ENCODE peak calls at places on chromosome 21, in ten cellular contexts. B, X, L, Y, D, N, H, I, F and U are unnamed samples.

GRCh38 chr21:25240974-25241373 is 366.3 kb downstream of the MRPL39 start:
- DNase-seq in B (no peak), I (no peak), H (no peak), Y (no peak), D (no peak), N (no peak), L (no peak), F (no peak), X (no peak), U (no peak)

GRCh38 chr21:46056450-46056903 is 41.4 kb upstream of the COL6A2 start:
- DNase-seq in Y (no peak), B (no peak), H (peak; percentile 93), X (no peak), L (peak; percentile 82), I (no peak), D (no peak), N (no peak), F (peak; percentile 88), U (no peak)

GRCh38 chr21:33871171-33871570 is 44.4 kb downstream of the ATP5PO start:
- DNase-seq in Y (no peak), F (no peak), D (no peak), B (no peak), N (no peak), I (no peak), L (peak; percentile 19), H (no peak), X (no peak), U (no peak)

GRCh38 chr21:28884481-28884880 is 108.2 kb downstream of the LTN1 start:
- DNase-seq in H (no peak), N (no peak), F (peak; percentile 25), Y (no peak), B (no peak), L (no peak), X (no peak), D (no peak), I (no peak), U (no peak)

GRCh38 chr21:46117586-46118304 is 19.8 kb downstream of the COL6A2 start:
- DNase-seq in B (no peak), D (no peak), Y (no peak), N (no peak), I (no peak), L (no peak), H (peak; percentile 25), X (no peak), F (no peak), U (no peak)

GRCh38 chr21:35395728-35396127 is 346.6 kb upstream of the RUNX1 start:
- DNase-seq in F (no peak), H (no peak), I (no peak), N (no peak), D (no peak), B (no peak), Y (no peak), X (no peak), L (no peak), U (no peak)

GRCh38 chr21:32770514-32771133 is 931 bp downstream of the PAXBP1 start:
- DNase-seq in B (no peak), D (no peak), N (no peak), Y (no peak), H (peak; percentile 34), F (peak; percentile 46), L (peak; percentile 33), X (no peak), I (no peak), U (no peak)

GRCh38 chr21:38148046-38148445 is 108.7 kb upstream of the KCNJ15 start:
- DNase-seq in I (no peak), F (no peak), N (no peak), L (no peak), D (no peak), B (no peak), X (no peak), H (no peak), Y (no peak), U (no peak)

GRCh38 chr21:39181205-39181818 is 1.9 kb downstream of the PSMG1 start:
- DNase-seq in Y (no peak), H (no peak), N (no peak), D (no peak), L (no peak), I (no peak), X (no peak), B (no peak), F (no peak), U (no peak)

GRCh38 chr21:28944296-28944695 is 48.4 kb downstream of the LTN1 start:
- DNase-seq in L (no peak), Y (no peak), N (no peak), D (no peak), H (no peak), I (no peak), F (peak; percentile 42), B (no peak), X (no peak), U (no peak)

GRCh38 chr21:32308696-32309095 is 10.0 kb downstream of the MRAP start:
- DNase-seq in X (no peak), B (no peak), I (no peak), N (no peak), L (no peak), Y (no peak), H (no peak), D (no peak), F (no peak), U (no peak)

GRCh38 chr21:40769231-40769630 is 77.7 kb downstream of the DSCAM start:
- DNase-seq in L (no peak), N (no peak), X (no peak), B (no peak), H (no peak), D (no peak), I (no peak), F (no peak), Y (no peak), U (no peak)

GRCh38 chr21:44918107-44918470 is 2.6 kb downstream of the ITGB2 start:
- DNase-seq in B (no peak), L (no peak), F (no peak), I (no peak), Y (no peak), H (no peak), X (no peak), D (no peak), N (no peak), U (no peak)

GRCh38 chr21:43734830-43735229 is 15.9 kb downstream of the PDXK start:
- DNase-seq in I (no peak), X (no peak), L (peak; percentile 74), B (no peak), D (no peak), N (no peak), H (no peak), F (peak; percentile 95), Y (no peak), U (no peak)

GRCh38 chr21:42343963-42344510 is 6.8 kb downstream of the TFF2 start:
- DNase-seq in N (no peak), F (no peak), L (no peak), D (no peak), B (no peak), X (no peak), Y (no peak), H (no peak), I (no peak), U (no peak)

GRCh38 chr21:36379236-36379635 is 6.0 kb upstream of the CHAF1B start:
- DNase-seq in I (no peak), X (no peak), N (no peak), F (no peak), Y (no peak), L (no peak), H (no peak), D (no peak), B (no peak), U (no peak)

GRCh38 chr21:42751866-42752265 is 98.4 kb downstream of the PDE9A start:
- DNase-seq in N (no peak), X (no peak), L (no peak), H (no peak), B (no peak), I (no peak), F (no peak), D (no peak), Y (no peak), U (no peak)

GRCh38 chr21:14452031-14452778 is 69.3 kb upstream of the HSPA13 start:
- DNase-seq in H (no peak), N (no peak), I (no peak), F (no peak), Y (no peak), D (no peak), L (no peak), X (no peak), B (no peak), U (no peak)

GRCh38 chr21:45857761-45858160 is 123.8 kb upstream of the COL6A1 start:
- DNase-seq in N (no peak), D (no peak), X (no peak), F (no peak), B (no peak), H (no peak), I (no peak), Y (no peak), L (no peak), U (no peak)

GRCh38 chr21:17527240-17527639 is 14.4 kb downstream of the CXADR start:
- DNase-seq in I (no peak), Y (no peak), N (no peak), B (no peak), D (no peak), F (peak; percentile 53), L (peak; percentile 58), H (no peak), X (no peak), U (no peak)

GRCh38 chr21:21199342-21200102 is 201.3 kb downstream of the NCAM2 start:
- DNase-seq in N (no peak), D (no peak), Y (no peak), X (no peak), B (no peak), F (no peak), H (no peak), L (no peak), I (no peak), U (no peak)